ENCODE peak calls at places on chromosomes 13 and 19, in eight cellular contexts. One of them, this sample, is unnamed.

GRCh38 chr19:58166708-58167280 is 16.1 kb upstream of the ZNF274 start:
- DNase-seq in H1: no peak
- DNase-seq in lung: no peak
- DNase-seq in cardiac fibroblast: no peak
- DNase-seq in neural progenitor cell: no peak
- DNase-seq in cardiac muscle cell: no peak
- DNase-seq in upper lobe of right lung: no peak
- DNase-seq in foreskin fibroblast: no peak
- DNase-seq in this sample: no peak

GRCh38 chr19:39339636-39340035 is 2.6 kb upstream of the SAMD4B start:
- DNase-seq in cardiac muscle cell: no peak
- DNase-seq in neural progenitor cell: no peak
- DNase-seq in lung: no peak
- DNase-seq in foreskin fibroblast: no peak
- DNase-seq in H1: no peak
- DNase-seq in cardiac fibroblast: no peak
- DNase-seq in upper lobe of right lung: no peak
- DNase-seq in this sample: no peak

GRCh38 chr19:35760711-35761349 is 2.9 kb downstream of the PROSER3 start:
- DNase-seq in foreskin fibroblast: peak
- DNase-seq in cardiac muscle cell: no peak
- DNase-seq in upper lobe of right lung: no peak
- DNase-seq in H1: no peak
- DNase-seq in lung: no peak
- DNase-seq in cardiac fibroblast: no peak
- DNase-seq in neural progenitor cell: peak
- DNase-seq in this sample: no peak

GRCh38 chr13:34696741-34697140 is 245.3 kb upstream of the NBEA start:
- DNase-seq in lung: no peak
- DNase-seq in cardiac fibroblast: no peak
- DNase-seq in upper lobe of right lung: no peak
- DNase-seq in neural progenitor cell: no peak
- DNase-seq in H1: no peak
- DNase-seq in foreskin fibroblast: no peak
- DNase-seq in cardiac muscle cell: no peak
- DNase-seq in this sample: no peak

GRCh38 chr19:15195381-15195964 is 5.3 kb downstream of the NOTCH3 start:
- DNase-seq in cardiac fibroblast: peak
- DNase-seq in H1: peak
- DNase-seq in foreskin fibroblast: peak
- DNase-seq in lung: peak
- DNase-seq in upper lobe of right lung: peak
- DNase-seq in cardiac muscle cell: peak
- DNase-seq in neural progenitor cell: peak
- DNase-seq in this sample: no peak

GRCh38 chr19:7257148-7258041 is 36.8 kb downstream of the INSR start:
- DNase-seq in foreskin fibroblast: peak
- DNase-seq in cardiac fibroblast: peak
- DNase-seq in cardiac muscle cell: no peak
- DNase-seq in neural progenitor cell: no peak
- DNase-seq in H1: no peak
- DNase-seq in upper lobe of right lung: peak
- DNase-seq in lung: peak
- DNase-seq in this sample: peak

GRCh38 chr13:95480131-95480545 is 72.4 kb upstream of the CLDN10 start:
- DNase-seq in foreskin fibroblast: no peak
- DNase-seq in cardiac fibroblast: peak
- DNase-seq in neural progenitor cell: no peak
- DNase-seq in cardiac muscle cell: no peak
- DNase-seq in H1: no peak
- DNase-seq in upper lobe of right lung: no peak
- DNase-seq in lung: no peak
- DNase-seq in this sample: no peak

GRCh38 chr13:51865838-51866237 is 4.1 kb downstream of the CCDC70 start:
- DNase-seq in H1: peak
- DNase-seq in cardiac muscle cell: no peak
- DNase-seq in lung: no peak
- DNase-seq in foreskin fibroblast: no peak
- DNase-seq in neural progenitor cell: peak
- DNase-seq in upper lobe of right lung: no peak
- DNase-seq in cardiac fibroblast: no peak
- DNase-seq in this sample: no peak

GRCh38 chr19:44548736-44549135 is 19.3 kb upstream of the CEACAM20 start:
- DNase-seq in upper lobe of right lung: no peak
- DNase-seq in H1: no peak
- DNase-seq in neural progenitor cell: no peak
- DNase-seq in cardiac fibroblast: no peak
- DNase-seq in cardiac muscle cell: no peak
- DNase-seq in lung: peak
- DNase-seq in foreskin fibroblast: no peak
- DNase-seq in this sample: no peak

GRCh38 chr13:112325941-112326645 is 50.1 kb upstream of the SPACA7 start:
- DNase-seq in upper lobe of right lung: no peak
- DNase-seq in lung: no peak
- DNase-seq in cardiac muscle cell: peak
- DNase-seq in H1: no peak
- DNase-seq in neural progenitor cell: no peak
- DNase-seq in cardiac fibroblast: no peak
- DNase-seq in foreskin fibroblast: peak
- DNase-seq in this sample: no peak

GRCh38 chr13:44415815-44416214 is 42.2 kb downstream of the SERP2 start:
- DNase-seq in lung: no peak
- DNase-seq in foreskin fibroblast: no peak
- DNase-seq in neural progenitor cell: no peak
- DNase-seq in upper lobe of right lung: no peak
- DNase-seq in cardiac muscle cell: no peak
- DNase-seq in H1: no peak
- DNase-seq in cardiac fibroblast: no peak
- DNase-seq in this sample: no peak

GRCh38 chr13:44413095-44413494 is 39.5 kb downstream of the SERP2 start:
- DNase-seq in neural progenitor cell: no peak
- DNase-seq in foreskin fibroblast: peak
- DNase-seq in cardiac fibroblast: peak
- DNase-seq in cardiac muscle cell: no peak
- DNase-seq in lung: no peak
- DNase-seq in upper lobe of right lung: no peak
- DNase-seq in H1: no peak
- DNase-seq in this sample: no peak

GRCh38 chr13:44416297-44416696 is 42.7 kb downstream of the SERP2 start:
- DNase-seq in cardiac muscle cell: no peak
- DNase-seq in lung: no peak
- DNase-seq in neural progenitor cell: no peak
- DNase-seq in upper lobe of right lung: no peak
- DNase-seq in foreskin fibroblast: no peak
- DNase-seq in cardiac fibroblast: no peak
- DNase-seq in H1: no peak
- DNase-seq in this sample: no peak

GRCh38 chr13:44412341-44412935 is 38.8 kb downstream of the SERP2 start:
- DNase-seq in foreskin fibroblast: no peak
- DNase-seq in upper lobe of right lung: no peak
- DNase-seq in lung: no peak
- DNase-seq in neural progenitor cell: no peak
- DNase-seq in cardiac fibroblast: no peak
- DNase-seq in cardiac muscle cell: no peak
- DNase-seq in H1: no peak
- DNase-seq in this sample: no peak

DNA sequence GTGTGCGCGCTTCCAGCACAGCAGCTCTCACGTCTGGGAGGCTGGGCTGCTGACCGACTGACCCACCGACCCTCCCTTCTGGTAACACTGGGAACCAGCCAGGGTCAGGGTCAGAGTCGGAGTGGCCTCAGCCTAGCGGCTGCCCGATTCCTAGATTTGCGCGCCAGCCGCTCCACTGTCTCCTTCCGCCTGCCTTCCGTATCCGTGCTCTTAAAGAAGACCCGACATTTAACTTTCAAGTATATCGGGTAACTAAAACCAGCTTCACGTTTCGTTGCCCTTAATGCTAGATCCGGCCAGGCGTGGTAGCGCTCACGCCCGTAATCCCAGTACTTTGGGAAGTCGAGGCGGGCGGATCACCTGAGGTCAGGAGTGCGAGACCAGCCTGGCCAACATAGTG is 41.1 kb downstream of the SERP2 start:
- DNase-seq in foreskin fibroblast: no peak
- DNase-seq in cardiac muscle cell: no peak
- DNase-seq in cardiac fibroblast: no peak
- DNase-seq in neural progenitor cell: no peak
- DNase-seq in H1: no peak
- DNase-seq in lung: no peak
- DNase-seq in upper lobe of right lung: no peak
- DNase-seq in this sample: no peak
- H3K4me3 ChIP-seq in foreskin fibroblast: no peak
- H3K4me3 ChIP-seq in cardiac muscle cell: no peak
- H3K4me3 ChIP-seq in cardiac fibroblast: no peak
- H3K4me3 ChIP-seq in neural progenitor cell: no peak
- H3K4me3 ChIP-seq in H1: no peak
- H3K4me3 ChIP-seq in lung: no peak
- H3K4me3 ChIP-seq in upper lobe of right lung: no peak
- H3K4me3 ChIP-seq in this sample: no peak

GRCh38 chr19:3252650-3253049 is 28.2 kb downstream of the CELF5 start:
- DNase-seq in cardiac muscle cell: no peak
- DNase-seq in neural progenitor cell: no peak
- DNase-seq in cardiac fibroblast: no peak
- DNase-seq in upper lobe of right lung: no peak
- DNase-seq in lung: no peak
- DNase-seq in H1: no peak
- DNase-seq in foreskin fibroblast: no peak
- DNase-seq in this sample: no peak

GRCh38 chr19:3250675-3251074 is 26.2 kb downstream of the CELF5 start:
- DNase-seq in foreskin fibroblast: peak
- DNase-seq in neural progenitor cell: no peak
- DNase-seq in cardiac fibroblast: peak
- DNase-seq in upper lobe of right lung: no peak
- DNase-seq in cardiac muscle cell: no peak
- DNase-seq in H1: peak
- DNase-seq in lung: no peak
- DNase-seq in this sample: no peak

GRCh38 chr19:3254520-3254919 is 30.1 kb downstream of the CELF5 start:
- DNase-seq in neural progenitor cell: no peak
- DNase-seq in H1: no peak
- DNase-seq in cardiac fibroblast: no peak
- DNase-seq in lung: no peak
- DNase-seq in cardiac muscle cell: no peak
- DNase-seq in foreskin fibroblast: no peak
- DNase-seq in upper lobe of right lung: no peak
- DNase-seq in this sample: no peak

GRCh38 chr19:3251229-3251628 is 26.8 kb downstream of the CELF5 start:
- DNase-seq in neural progenitor cell: no peak
- DNase-seq in H1: no peak
- DNase-seq in upper lobe of right lung: no peak
- DNase-seq in cardiac muscle cell: no peak
- DNase-seq in cardiac fibroblast: no peak
- DNase-seq in lung: no peak
- DNase-seq in foreskin fibroblast: no peak
- DNase-seq in this sample: no peak

DNA sequence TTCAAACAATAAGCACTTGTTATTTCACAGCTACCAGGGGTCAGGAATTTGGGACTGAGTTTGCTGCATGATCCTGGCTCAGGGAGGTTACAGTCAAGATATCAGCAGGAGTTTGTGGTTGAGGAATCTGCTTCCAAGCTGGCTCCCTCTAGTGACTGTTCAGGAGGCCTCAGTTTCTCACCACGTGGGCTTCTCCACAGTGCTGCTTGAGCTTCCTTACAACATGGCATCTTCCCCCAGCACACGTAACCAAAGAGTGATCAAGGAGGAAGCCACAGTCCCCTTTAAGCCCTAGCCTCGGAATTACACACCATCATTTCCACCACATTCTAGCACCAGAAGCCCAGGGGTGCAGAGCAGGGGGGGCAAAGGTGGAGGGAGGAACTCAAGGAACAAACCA is 28.8 kb downstream of the CELF5 start:
- DNase-seq in cardiac muscle cell: no peak
- DNase-seq in cardiac fibroblast: no peak
- DNase-seq in foreskin fibroblast: no peak
- DNase-seq in H1: no peak
- DNase-seq in neural progenitor cell: no peak
- DNase-seq in upper lobe of right lung: no peak
- DNase-seq in lung: no peak
- DNase-seq in this sample: no peak
- TF ChIP-seq CTCF in cardiac muscle cell: no peak
- TF ChIP-seq CTCF in cardiac fibroblast: no peak
- TF ChIP-seq CTCF in foreskin fibroblast: no peak
- TF ChIP-seq CTCF in H1: peak
- TF ChIP-seq CTCF in neural progenitor cell: no peak
- TF ChIP-seq CTCF in upper lobe of right lung: no peak
- TF ChIP-seq CTCF in lung: no peak
- TF ChIP-seq CTCF in this sample: no peak

DNA sequence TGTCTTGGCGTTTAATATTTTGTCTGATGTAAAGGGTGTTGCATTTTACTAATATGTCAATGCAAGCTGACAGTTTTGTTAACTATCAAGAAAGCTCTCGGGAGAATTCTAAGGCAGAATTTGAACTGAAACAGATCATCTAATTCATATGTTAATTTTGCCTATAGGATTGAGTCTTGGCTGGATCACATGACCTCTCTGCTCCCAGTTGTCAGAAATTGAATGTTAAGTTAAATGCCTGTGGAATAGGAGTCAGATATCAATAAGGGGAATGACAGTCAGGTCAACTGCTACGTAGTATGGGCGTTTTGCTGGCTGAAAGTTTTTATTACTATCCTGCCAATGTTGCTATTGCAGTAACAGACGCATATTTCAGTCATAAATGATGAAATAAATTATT is 358.5 kb downstream of the MYO16 start:
- DNase-seq in foreskin fibroblast: no peak
- DNase-seq in upper lobe of right lung: no peak
- DNase-seq in neural progenitor cell: no peak
- DNase-seq in cardiac muscle cell: no peak
- DNase-seq in lung: no peak
- DNase-seq in H1: no peak
- DNase-seq in cardiac fibroblast: no peak
- DNase-seq in this sample: no peak
- H3K4me3 ChIP-seq in foreskin fibroblast: no peak
- H3K4me3 ChIP-seq in upper lobe of right lung: no peak
- H3K4me3 ChIP-seq in neural progenitor cell: no peak
- H3K4me3 ChIP-seq in cardiac muscle cell: no peak
- H3K4me3 ChIP-seq in lung: no peak
- H3K4me3 ChIP-seq in H1: no peak
- H3K4me3 ChIP-seq in cardiac fibroblast: no peak
- H3K4me3 ChIP-seq in this sample: no peak

DNA sequence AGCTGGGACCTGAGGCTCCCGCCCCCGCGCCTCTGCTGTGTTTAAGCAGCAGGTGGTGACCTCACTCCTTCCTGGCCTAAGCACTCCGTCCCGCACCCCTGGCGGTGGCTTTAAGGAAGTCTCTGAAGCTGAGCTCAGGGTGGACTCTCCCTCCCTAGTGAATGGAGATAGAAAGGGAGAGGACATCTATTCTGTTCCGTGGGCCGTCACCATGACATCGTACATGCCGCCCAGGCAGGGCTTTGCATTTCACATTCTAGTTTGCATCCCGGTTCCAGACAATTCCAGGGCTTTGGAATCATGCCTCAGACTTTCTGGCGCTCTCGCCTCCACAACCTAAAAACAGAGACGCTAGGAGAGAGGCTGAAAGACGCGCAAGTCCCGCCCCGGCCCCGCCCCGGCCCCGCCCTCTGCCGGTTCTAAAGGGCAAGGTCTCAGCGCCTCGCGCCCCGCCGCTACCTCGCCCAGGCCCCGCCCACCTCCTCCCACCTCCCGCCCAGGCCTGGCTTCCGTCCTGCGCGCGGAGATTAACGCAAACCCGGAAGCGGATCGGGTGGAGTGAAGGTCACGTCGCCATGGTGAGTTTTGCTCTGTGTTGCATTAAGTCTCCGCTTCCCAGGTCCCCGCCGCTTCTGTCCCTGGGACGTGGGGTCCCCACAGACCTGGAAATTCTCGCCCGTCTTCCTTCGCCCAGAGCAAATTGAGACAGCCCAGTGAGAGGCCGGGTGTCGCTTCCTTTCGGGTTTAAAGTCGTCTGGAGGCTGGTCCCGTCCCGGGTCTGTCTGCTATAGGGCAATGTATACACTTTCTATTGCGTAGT is at the start of gene ZNF808:
- DNase-seq in lung: peak
- DNase-seq in cardiac muscle cell: peak
- DNase-seq in cardiac fibroblast: peak
- DNase-seq in foreskin fibroblast: peak
- DNase-seq in upper lobe of right lung: peak
- DNase-seq in neural progenitor cell: peak
- DNase-seq in H1: peak
- DNase-seq in this sample: peak
- TF ChIP-seq CTCF in lung: peak
- TF ChIP-seq CTCF in cardiac muscle cell: peak
- TF ChIP-seq CTCF in cardiac fibroblast: peak
- TF ChIP-seq CTCF in foreskin fibroblast: peak
- TF ChIP-seq CTCF in upper lobe of right lung: peak
- TF ChIP-seq CTCF in neural progenitor cell: peak
- TF ChIP-seq CTCF in H1: peak
- TF ChIP-seq CTCF in this sample: peak

This sample was measured in HFF-Myc.